ENCODE peak calls at places on chromosomes 12 and 14, in nine cellular contexts. One of them, this sample, is unnamed.

GRCh38 chr14:21024668-21025373 is at the start of gene NDRG2:
- DNase-seq in HEK293T: peak
- DNase-seq in GM03348: peak
- DNase-seq in WTC11: peak
- DNase-seq in T-helper 9 cell: peak
- DNase-seq in smooth muscle cell of the brain vasculature: no peak
- DNase-seq in CD4-positive, CD25-positive, alpha-beta regulatory T cell: peak
- DNase-seq in HuH-7: peak
- DNase-seq in naive thymus-derived CD4-positive, alpha-beta T cell: peak
- DNase-seq in this sample: peak

GRCh38 chr12:104573-105081 is 38.1 kb downstream of the IQSEC3 start:
- DNase-seq in HEK293T: peak
- DNase-seq in GM03348: no peak
- DNase-seq in WTC11: peak
- DNase-seq in T-helper 9 cell: no peak
- DNase-seq in smooth muscle cell of the brain vasculature: no peak
- DNase-seq in CD4-positive, CD25-positive, alpha-beta regulatory T cell: peak
- DNase-seq in HuH-7: peak
- DNase-seq in naive thymus-derived CD4-positive, alpha-beta T cell: peak
- DNase-seq in this sample: no peak

GRCh38 chr12:127926004-127926403 is 341.0 kb upstream of the TMEM132C start:
- DNase-seq in HEK293T: peak
- DNase-seq in GM03348: peak
- DNase-seq in WTC11: no peak
- DNase-seq in T-helper 9 cell: no peak
- DNase-seq in smooth muscle cell of the brain vasculature: peak
- DNase-seq in CD4-positive, CD25-positive, alpha-beta regulatory T cell: no peak
- DNase-seq in HuH-7: peak
- DNase-seq in naive thymus-derived CD4-positive, alpha-beta T cell: no peak
- DNase-seq in this sample: peak

GRCh38 chr14:104390221-104390931 is 189.2 kb upstream of the C14orf180 start:
- DNase-seq in HEK293T: no peak
- DNase-seq in GM03348: no peak
- DNase-seq in WTC11: no peak
- DNase-seq in T-helper 9 cell: no peak
- DNase-seq in smooth muscle cell of the brain vasculature: no peak
- DNase-seq in CD4-positive, CD25-positive, alpha-beta regulatory T cell: no peak
- DNase-seq in HuH-7: no peak
- DNase-seq in naive thymus-derived CD4-positive, alpha-beta T cell: no peak
- DNase-seq in this sample: no peak

GRCh38 chr12:68447807-68448138 is 115.6 kb upstream of the MDM1 start:
- DNase-seq in HEK293T: no peak
- DNase-seq in GM03348: no peak
- DNase-seq in WTC11: no peak
- DNase-seq in T-helper 9 cell: no peak
- DNase-seq in smooth muscle cell of the brain vasculature: no peak
- DNase-seq in CD4-positive, CD25-positive, alpha-beta regulatory T cell: no peak
- DNase-seq in HuH-7: no peak
- DNase-seq in naive thymus-derived CD4-positive, alpha-beta T cell: no peak
- DNase-seq in this sample: no peak

GRCh38 chr12:115895247-115895646 is 382.2 kb downstream of the MED13L start:
- DNase-seq in HEK293T: peak
- DNase-seq in GM03348: no peak
- DNase-seq in WTC11: peak
- DNase-seq in T-helper 9 cell: no peak
- DNase-seq in smooth muscle cell of the brain vasculature: no peak
- DNase-seq in CD4-positive, CD25-positive, alpha-beta regulatory T cell: no peak
- DNase-seq in HuH-7: peak
- DNase-seq in naive thymus-derived CD4-positive, alpha-beta T cell: no peak
- DNase-seq in this sample: no peak

GRCh38 chr14:32414808-32415255 is 85.7 kb downstream of the AKAP6 start:
- DNase-seq in HEK293T: no peak
- DNase-seq in GM03348: no peak
- DNase-seq in WTC11: no peak
- DNase-seq in T-helper 9 cell: no peak
- DNase-seq in smooth muscle cell of the brain vasculature: no peak
- DNase-seq in CD4-positive, CD25-positive, alpha-beta regulatory T cell: no peak
- DNase-seq in HuH-7: no peak
- DNase-seq in naive thymus-derived CD4-positive, alpha-beta T cell: no peak
- DNase-seq in this sample: no peak

GRCh38 chr12:81644503-81644902 is 114.6 kb downstream of the PPFIA2 start:
- DNase-seq in HEK293T: peak
- DNase-seq in GM03348: peak
- DNase-seq in WTC11: no peak
- DNase-seq in T-helper 9 cell: no peak
- DNase-seq in smooth muscle cell of the brain vasculature: peak
- DNase-seq in CD4-positive, CD25-positive, alpha-beta regulatory T cell: peak
- DNase-seq in HuH-7: peak
- DNase-seq in naive thymus-derived CD4-positive, alpha-beta T cell: peak
- DNase-seq in this sample: peak

This sample was measured in NT2/D1.